ENCODE peak calls at places on chromosomes 11 and 22, in four cellular contexts. One of them, this sample, is unnamed.

GRCh38 chr11:10044618-10045017 is 249.4 kb downstream of the SBF2 start:
- DNase-seq in HepG2: peak
- DNase-seq in K562: no peak
- DNase-seq in SK-N-SH: no peak
- DNase-seq in this sample: no peak

GRCh38 chr11:7973011-7973410 is 7.8 kb upstream of the NLRP10 start:
- DNase-seq in HepG2: no peak
- DNase-seq in K562: no peak
- DNase-seq in SK-N-SH: no peak
- DNase-seq in this sample: no peak

GRCh38 chr11:120608760-120609211 is 97.2 kb downstream of the GRIK4 start:
- DNase-seq in HepG2: no peak
- DNase-seq in K562: no peak
- DNase-seq in SK-N-SH: no peak
- DNase-seq in this sample: no peak

GRCh38 chr11:132838621-132839020 is 693.7 kb downstream of the OPCML start:
- DNase-seq in HepG2: no peak
- DNase-seq in K562: no peak
- DNase-seq in SK-N-SH: no peak
- DNase-seq in this sample: no peak

GRCh38 chr11:44066732-44067131 is 662 bp downstream of the ACCS start:
- DNase-seq in HepG2: no peak
- DNase-seq in K562: peak
- DNase-seq in SK-N-SH: peak
- DNase-seq in this sample: no peak

GRCh38 chr11:2451336-2451735 is 6.5 kb downstream of the KCNQ1 start:
- DNase-seq in HepG2: no peak
- DNase-seq in K562: no peak
- DNase-seq in SK-N-SH: no peak
- DNase-seq in this sample: no peak

GRCh38 chr22:26174280-26174679 is 5.0 kb downstream of the SEZ6L start:
- DNase-seq in HepG2: peak
- DNase-seq in K562: peak
- DNase-seq in SK-N-SH: peak
- DNase-seq in this sample: no peak

GRCh38 chr11:105144887-105145286 is 5.3 kb upstream of the CARD18 start:
- DNase-seq in HepG2: peak
- DNase-seq in K562: no peak
- DNase-seq in SK-N-SH: no peak
- DNase-seq in this sample: no peak

GRCh38 chr11:101862410-101863233 is 52.2 kb upstream of the CEP126 start:
- DNase-seq in HepG2: peak
- DNase-seq in K562: no peak
- DNase-seq in SK-N-SH: peak
- DNase-seq in this sample: no peak

GRCh38 chr22:36860821-36861659 is at the start of gene NCF4:
- DNase-seq in HepG2: no peak
- DNase-seq in K562: no peak
- DNase-seq in SK-N-SH: no peak
- DNase-seq in this sample: peak

GRCh38 chr11:60936467-60937143 is 12.3 kb downstream of the TMEM132A start:
- DNase-seq in HepG2: no peak
- DNase-seq in K562: no peak
- DNase-seq in SK-N-SH: no peak
- DNase-seq in this sample: no peak

GRCh38 chr11:66958956-66959274 is 732 bp upstream of the PC start:
- DNase-seq in HepG2: no peak
- DNase-seq in K562: no peak
- DNase-seq in SK-N-SH: no peak
- DNase-seq in this sample: no peak

GRCh38 chr22:30876925-30877553 is 91.5 kb downstream of the MORC2 start:
- DNase-seq in HepG2: no peak
- DNase-seq in K562: no peak
- DNase-seq in SK-N-SH: peak
- DNase-seq in this sample: no peak

GRCh38 chr22:36067237-36067558 is 38.6 kb upstream of the RBFOX2 start:
- DNase-seq in HepG2: no peak
- DNase-seq in K562: no peak
- DNase-seq in SK-N-SH: no peak
- DNase-seq in this sample: no peak

GRCh38 chr11:3123316-3123715 is 41.8 kb downstream of the OSBPL5 start:
- DNase-seq in HepG2: no peak
- DNase-seq in K562: no peak
- DNase-seq in SK-N-SH: peak
- DNase-seq in this sample: no peak

GRCh38 chr11:88604255-88604654 is 266.7 kb upstream of the CTSC start:
- DNase-seq in HepG2: no peak
- DNase-seq in K562: no peak
- DNase-seq in SK-N-SH: no peak
- DNase-seq in this sample: no peak

GRCh38 chr22:37416389-37416788 is 10.9 kb downstream of the ELFN2 start:
- DNase-seq in HepG2: no peak
- DNase-seq in K562: no peak
- DNase-seq in SK-N-SH: no peak
- DNase-seq in this sample: no peak

GRCh38 chr22:17780741-17781318 is 6.6 kb upstream of the BID start:
- DNase-seq in HepG2: no peak
- DNase-seq in K562: no peak
- DNase-seq in SK-N-SH: no peak
- DNase-seq in this sample: no peak

GRCh38 chr22:29901354-29901753 is 18.4 kb downstream of the MTMR3 start:
- DNase-seq in HepG2: no peak
- DNase-seq in K562: no peak
- DNase-seq in SK-N-SH: no peak
- DNase-seq in this sample: no peak

GRCh38 chr11:15742626-15743243 is 613.6 kb downstream of the SOX6 start:
- DNase-seq in HepG2: no peak
- DNase-seq in K562: no peak
- DNase-seq in SK-N-SH: peak
- DNase-seq in this sample: no peak

GRCh38 chr11:132200303-132200936 is 830.0 kb downstream of the NTM start:
- DNase-seq in HepG2: no peak
- DNase-seq in K562: no peak
- DNase-seq in SK-N-SH: no peak
- DNase-seq in this sample: no peak

GRCh38 chr22:48588881-48589450 is 1238.7 kb downstream of the BRD1 start:
- DNase-seq in HepG2: no peak
- DNase-seq in K562: no peak
- DNase-seq in SK-N-SH: no peak
- DNase-seq in this sample: no peak

GRCh38 chr11:7511405-7511804 is 2.4 kb upstream of the PPFIBP2 start:
- DNase-seq in HepG2: peak
- DNase-seq in K562: no peak
- DNase-seq in SK-N-SH: no peak
- DNase-seq in this sample: no peak

GRCh38 chr11:2691991-2692841 is 7.6 kb downstream of the KCNQ1OT1 start:
- DNase-seq in HepG2: peak
- DNase-seq in K562: no peak
- DNase-seq in SK-N-SH: no peak
- DNase-seq in this sample: no peak

GRCh38 chr11:110130642-110131238 is 37.5 kb downstream of the ZC3H12C start:
- DNase-seq in HepG2: no peak
- DNase-seq in K562: peak
- DNase-seq in SK-N-SH: peak
- DNase-seq in this sample: no peak

GRCh38 chr11:79249341-79249993 is 191.4 kb downstream of the TENM4 start:
- DNase-seq in HepG2: no peak
- DNase-seq in K562: no peak
- DNase-seq in SK-N-SH: no peak
- DNase-seq in this sample: no peak

GRCh38 chr11:85171648-85172257 is 455.4 kb downstream of the DLG2 start:
- DNase-seq in HepG2: no peak
- DNase-seq in K562: no peak
- DNase-seq in SK-N-SH: no peak
- DNase-seq in this sample: no peak

GRCh38 chr22:39873963-39874362 is 19.6 kb downstream of the ENTHD1 start:
- DNase-seq in HepG2: no peak
- DNase-seq in K562: no peak
- DNase-seq in SK-N-SH: no peak
- DNase-seq in this sample: no peak

GRCh38 chr11:27291302-27291889 is 71.6 kb downstream of the CCDC34 start:
- DNase-seq in HepG2: no peak
- DNase-seq in K562: peak
- DNase-seq in SK-N-SH: no peak
- DNase-seq in this sample: no peak

GRCh38 chr11:49202287-49202976 is 6.0 kb downstream of the FOLH1 start:
- DNase-seq in HepG2: no peak
- DNase-seq in K562: no peak
- DNase-seq in SK-N-SH: no peak
- DNase-seq in this sample: no peak
- TF ChIP-seq NFIC in HepG2: no peak
- TF ChIP-seq NFIC in K562: no peak
- TF ChIP-seq NFIC in SK-N-SH: no peak
- TF ChIP-seq NFIC in this sample: no peak

GRCh38 chr11:83449338-83449913 is 163.3 kb upstream of the CCDC90B start:
- DNase-seq in HepG2: no peak
- DNase-seq in K562: no peak
- DNase-seq in SK-N-SH: no peak
- DNase-seq in this sample: no peak
- TF ChIP-seq TAF1 in HepG2: no peak
- TF ChIP-seq TAF1 in K562: no peak
- TF ChIP-seq TAF1 in SK-N-SH: no peak
- TF ChIP-seq TAF1 in this sample: no peak

GRCh38 chr11:75408852-75409219 is 9.5 kb downstream of the RPS3 start:
- DNase-seq in HepG2: no peak
- DNase-seq in K562: no peak
- DNase-seq in SK-N-SH: no peak
- DNase-seq in this sample: no peak
- TF ChIP-seq NFIC in HepG2: no peak
- TF ChIP-seq NFIC in K562: no peak
- TF ChIP-seq NFIC in SK-N-SH: no peak
- TF ChIP-seq NFIC in this sample: no peak

GRCh38 chr11:64745219-64745522 is 1.2 kb upstream of the RASGRP2 start:
- DNase-seq in HepG2: no peak
- DNase-seq in K562: peak
- DNase-seq in SK-N-SH: peak
- DNase-seq in this sample: no peak

GRCh38 chr11:64742940-64743590 is 877 bp downstream of the RASGRP2 start:
- DNase-seq in HepG2: no peak
- DNase-seq in K562: peak
- DNase-seq in SK-N-SH: peak
- DNase-seq in this sample: no peak

GRCh38 chr11:64743591-64744543 is at the start of gene RASGRP2:
- DNase-seq in HepG2: peak
- DNase-seq in K562: peak
- DNase-seq in SK-N-SH: peak
- DNase-seq in this sample: no peak

GRCh38 chr11:64745523-64746328 is 1.8 kb upstream of the RASGRP2 start:
- DNase-seq in HepG2: no peak
- DNase-seq in K562: peak
- DNase-seq in SK-N-SH: peak
- DNase-seq in this sample: no peak

DNA sequence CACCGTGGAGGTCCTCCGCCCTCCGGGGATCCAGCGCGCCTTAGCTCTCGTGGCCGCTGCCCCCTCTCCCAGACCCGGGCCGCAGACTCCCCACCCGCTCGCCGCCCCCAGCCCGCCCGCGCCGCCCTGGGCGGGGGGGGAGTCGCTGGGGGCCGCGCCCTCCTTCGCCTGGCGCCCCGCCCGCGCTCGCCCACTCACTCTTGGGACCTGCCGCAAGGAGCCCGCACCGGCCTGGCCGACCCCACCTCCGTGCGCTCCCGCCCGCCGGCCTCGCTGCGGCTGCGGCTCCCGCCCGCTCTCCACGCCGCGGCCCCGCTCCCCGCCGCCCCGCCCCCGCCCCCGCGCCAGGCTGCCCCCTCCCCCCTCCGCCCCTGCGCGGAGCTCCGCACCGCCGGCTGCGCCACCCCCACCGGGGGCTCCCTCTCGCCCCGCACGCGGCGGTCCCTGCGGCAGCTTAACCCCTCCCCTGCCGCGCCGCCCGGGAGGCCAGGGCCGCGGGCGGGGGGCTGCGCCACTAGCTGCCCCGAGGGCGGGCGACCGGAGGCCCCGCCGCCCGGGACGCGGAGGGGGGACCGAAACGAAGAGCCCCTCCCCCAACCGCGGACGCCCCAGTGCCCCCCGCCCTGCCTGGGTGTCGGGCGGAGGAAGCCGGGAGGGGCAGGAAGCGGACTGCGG is 739 bp upstream of the RASGRP2 start:
- DNase-seq in HepG2: no peak
- DNase-seq in K562: peak
- DNase-seq in SK-N-SH: peak
- DNase-seq in this sample: no peak
- TF ChIP-seq TAF1 in HepG2: no peak
- TF ChIP-seq TAF1 in K562: peak
- TF ChIP-seq TAF1 in SK-N-SH: no peak
- TF ChIP-seq TAF1 in this sample: no peak

GRCh38 chr11:112368402-112368801 is 107.7 kb upstream of the PLET1 start:
- DNase-seq in HepG2: no peak
- DNase-seq in K562: no peak
- DNase-seq in SK-N-SH: no peak
- DNase-seq in this sample: no peak
- TF ChIP-seq NFIC in HepG2: no peak
- TF ChIP-seq NFIC in K562: no peak
- TF ChIP-seq NFIC in SK-N-SH: no peak
- TF ChIP-seq NFIC in this sample: no peak

DNA sequence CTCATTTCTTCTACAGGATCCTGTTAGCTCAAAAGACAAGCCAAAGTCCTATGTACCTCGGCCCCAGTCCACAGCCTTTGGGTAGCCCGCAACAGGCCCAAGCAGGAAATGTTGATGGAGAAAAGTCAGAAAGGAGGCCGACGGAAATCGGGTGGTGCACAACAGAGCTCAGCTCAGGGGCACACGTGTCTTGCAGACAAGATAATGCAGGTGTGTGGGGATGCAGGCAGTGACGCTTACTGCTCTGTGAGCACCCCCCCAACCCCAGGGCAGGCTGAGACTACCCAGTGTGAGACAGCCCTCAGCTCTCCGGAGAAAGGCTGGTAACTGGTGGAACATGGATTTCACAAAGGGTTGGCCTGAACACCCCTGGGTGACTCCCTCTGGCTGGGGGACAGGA is 4.3 kb upstream of the PDE2A start:
- DNase-seq in HepG2: no peak
- DNase-seq in K562: no peak
- DNase-seq in SK-N-SH: no peak
- DNase-seq in this sample: no peak
- TF ChIP-seq TAF1 in HepG2: no peak
- TF ChIP-seq TAF1 in K562: no peak
- TF ChIP-seq TAF1 in SK-N-SH: no peak
- TF ChIP-seq TAF1 in this sample: no peak

GRCh38 chr11:47236482-47236881 is 12.1 kb downstream of the ACP2 start:
- DNase-seq in HepG2: no peak
- DNase-seq in K562: no peak
- DNase-seq in SK-N-SH: peak
- DNase-seq in this sample: no peak
- TF ChIP-seq NFIC in HepG2: no peak
- TF ChIP-seq NFIC in K562: peak
- TF ChIP-seq NFIC in SK-N-SH: peak
- TF ChIP-seq NFIC in this sample: no peak

DNA sequence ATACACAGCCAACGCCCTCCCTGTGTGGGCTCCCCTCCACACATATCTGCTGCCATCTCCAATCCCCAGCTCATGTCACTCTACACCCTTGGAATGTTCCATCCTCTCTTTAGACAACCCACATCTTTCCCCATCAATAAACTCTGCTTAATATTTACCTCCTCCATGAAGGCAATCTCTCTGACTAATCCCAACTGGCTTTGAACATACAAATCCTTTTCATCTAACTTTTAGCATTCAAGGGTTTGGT is 135.5 kb upstream of the PITPNB start:
- DNase-seq in HepG2: no peak
- DNase-seq in K562: no peak
- DNase-seq in SK-N-SH: no peak
- DNase-seq in this sample: no peak
- TF ChIP-seq TAF1 in HepG2: no peak
- TF ChIP-seq TAF1 in K562: no peak
- TF ChIP-seq TAF1 in SK-N-SH: no peak
- TF ChIP-seq TAF1 in this sample: no peak